ENCODE peak calls at places on chromosomes 11 and 22, in six cellular contexts. Z is foreskin keratinocyte, P is NCI-H1694 treated with DMSO at 0.1 percent for 48 hours, K is NCI-H1417, Q is activated B cell treated with CpG ODN at 0.5 μM for 24 hours, D is iris pigment epithelial cell. R is an unnamed sample.

GRCh38 chr22:43996170-43996980 is 27.7 kb upstream of the PARVB start:
- DNase-seq in K (no peak), Z (no peak), Q (peak), P (no peak), D (no peak), R (no peak)

GRCh38 chr11:132499661-132500060 is 1032.6 kb downstream of the OPCML start:
- DNase-seq in Z (no peak), K (no peak), P (no peak), D (no peak), Q (no peak), R (no peak)

GRCh38 chr11:69834811-69835800 is 15.9 kb upstream of the FGF3 start:
- DNase-seq in P (no peak), Z (no peak), K (no peak), D (no peak), Q (no peak), R (no peak)

GRCh38 chr11:72814831-72815618 is 814 bp downstream of the ATG16L2 start:
- DNase-seq in Q (no peak), P (peak), D (peak), Z (peak), K (peak), R (no peak)

GRCh38 chr22:39343259-39344045 is 6.3 kb upstream of the SYNGR1 start:
- DNase-seq in D (peak), K (peak), Z (no peak), P (peak), Q (peak), R (no peak)

GRCh38 chr11:130157111-130157510 is 2.5 kb upstream of the ST14 start:
- DNase-seq in P (no peak), Q (no peak), K (no peak), Z (no peak), D (no peak), R (no peak)

GRCh38 chr11:71247551-71248250 is 4.7 kb downstream of the SHANK2 start:
- DNase-seq in P (peak), Q (no peak), Z (no peak), K (no peak), D (no peak), R (no peak)

GRCh38 chr22:27867958-27868737 is 50.9 kb downstream of the PITPNB start:
- DNase-seq in K (no peak), P (no peak), D (no peak), Q (no peak), Z (no peak), R (no peak)

GRCh38 chr11:20887137-20887536 is 217.8 kb downstream of the NELL1 start:
- DNase-seq in P (no peak), K (no peak), Q (no peak), D (no peak), Z (no peak), R (no peak)

GRCh38 chr11:2217211-2218081 is 45.8 kb upstream of the TH start:
- DNase-seq in D (no peak), K (no peak), Z (no peak), P (no peak), Q (no peak), R (no peak)

GRCh38 chr11:97641988-97642387 is 1252.2 kb downstream of the JRKL start:
- DNase-seq in Z (no peak), P (no peak), D (no peak), Q (no peak), K (no peak), R (no peak)

GRCh38 chr11:13837286-13837685 is 125.2 kb upstream of the SPON1 start:
- DNase-seq in Q (no peak), P (no peak), D (peak), K (no peak), Z (peak), R (no peak)

GRCh38 chr11:102530558-102530957 is at the start of gene MMP7:
- DNase-seq in K (no peak), Q (no peak), D (peak), Z (peak), P (no peak), R (peak)

GRCh38 chr11:132911186-132911585 is 621.1 kb downstream of the OPCML start:
- DNase-seq in Z (no peak), Q (no peak), D (peak), P (no peak), K (no peak), R (peak)

GRCh38 chr11:12702999-12703453 is 28.8 kb downstream of the TEAD1 start:
- DNase-seq in D (no peak), P (no peak), Q (no peak), K (no peak), Z (no peak), R (no peak)

GRCh38 chr11:110251837-110252236 is 44.6 kb downstream of the RDX start:
- DNase-seq in P (no peak), Z (peak), D (peak), Q (no peak), K (no peak), R (no peak)

GRCh38 chr11:128235958-128236357 is 351.4 kb downstream of the ETS1 start:
- DNase-seq in K (no peak), Z (no peak), Q (no peak), D (peak), P (no peak), R (no peak)

GRCh38 chr11:65555693-65556231 is 2.4 kb downstream of the LTBP3 start:
- DNase-seq in P (no peak), Z (no peak), Q (no peak), K (no peak), D (peak), R (peak)

GRCh38 chr11:48141475-48142100 is 75.0 kb upstream of the OR4B1 start:
- DNase-seq in P (no peak), D (peak), Z (no peak), K (no peak), Q (no peak), R (no peak)

GRCh38 chr11:56497010-56497409 is 5.8 kb upstream of the OR5M8 start:
- DNase-seq in Z (no peak), Q (no peak), P (no peak), K (no peak), D (no peak), R (no peak)

GRCh38 chr11:35845860-35846259 is 98.0 kb upstream of the LDLRAD3 start:
- DNase-seq in Q (no peak), D (no peak), P (no peak), Z (no peak), K (no peak), R (no peak)

GRCh38 chr11:120331301-120331966 is 4.8 kb upstream of the ARHGEF12 start:
- DNase-seq in D (peak), P (no peak), K (no peak), Q (no peak), Z (peak), R (peak)

GRCh38 chr11:45771194-45771941 is 33.6 kb upstream of the SLC35C1 start:
- DNase-seq in P (peak), Q (peak), D (peak), Z (peak), K (peak), R (no peak)

GRCh38 chr22:17985606-17986005 is 38.8 kb downstream of the MICAL3 start:
- DNase-seq in Q (no peak), K (no peak), D (no peak), Z (no peak), P (no peak), R (no peak)

GRCh38 chr11:11288972-11289616 is 64.0 kb downstream of the CSNK2A3 start:
- DNase-seq in D (no peak), P (no peak), Q (no peak), K (no peak), Z (no peak), R (no peak)

GRCh38 chr11:126474220-126474619 is 118.7 kb downstream of the ST3GAL4 start:
- DNase-seq in K (no peak), D (no peak), Z (no peak), P (no peak), Q (no peak), R (no peak)

GRCh38 chr11:46216040-46216764 is 61.3 kb upstream of the CREB3L1 start:
- DNase-seq in D (no peak), Z (no peak), P (no peak), K (no peak), Q (no peak), R (no peak)